ENCODE peak calls at places on chromosome 7, in eight cellular contexts. One of them, this sample, is unnamed.

GRCh38 chr7:664402-664775 is 62.1 kb upstream of the DNAAF5 start:
- DNase-seq in stimulated activated CD8-positive, alpha-beta memory T cell treated with anti-CD3 and anti-CD28 coated beads, Interleukin-15, amount 100 ng/mL, for 1 hour: no peak
- DNase-seq in NCI-H2029: no peak
- DNase-seq in prostate gland: no peak
- DNase-seq in HS-5: no peak
- DNase-seq in NK-92 treated with Interleukin-12 subunit alpha and Interleukin-12 subunit beta, amount 100 ng/mL, for 24 hours: no peak
- DNase-seq in posterior cingulate gyrus: no peak
- DNase-seq in H54: no peak
- DNase-seq in this sample: no peak

GRCh38 chr7:50227623-50228618 is 76.6 kb upstream of the IKZF1 start:
- DNase-seq in stimulated activated CD8-positive, alpha-beta memory T cell treated with anti-CD3 and anti-CD28 coated beads, Interleukin-15, amount 100 ng/mL, for 1 hour: no peak
- DNase-seq in NCI-H2029: no peak
- DNase-seq in prostate gland: no peak
- DNase-seq in HS-5: no peak
- DNase-seq in NK-92 treated with Interleukin-12 subunit alpha and Interleukin-12 subunit beta, amount 100 ng/mL, for 24 hours: no peak
- DNase-seq in posterior cingulate gyrus: no peak
- DNase-seq in H54: no peak
- DNase-seq in this sample: no peak

GRCh38 chr7:19061331-19061730 is 56.1 kb downstream of the TWIST1 start:
- DNase-seq in stimulated activated CD8-positive, alpha-beta memory T cell treated with anti-CD3 and anti-CD28 coated beads, Interleukin-15, amount 100 ng/mL, for 1 hour: no peak
- DNase-seq in NCI-H2029: no peak
- DNase-seq in prostate gland: no peak
- DNase-seq in HS-5: no peak
- DNase-seq in NK-92 treated with Interleukin-12 subunit alpha and Interleukin-12 subunit beta, amount 100 ng/mL, for 24 hours: no peak
- DNase-seq in posterior cingulate gyrus: no peak
- DNase-seq in H54: no peak
- DNase-seq in this sample: no peak

GRCh38 chr7:44177570-44178131 is 11.6 kb downstream of the GCK start:
- DNase-seq in stimulated activated CD8-positive, alpha-beta memory T cell treated with anti-CD3 and anti-CD28 coated beads, Interleukin-15, amount 100 ng/mL, for 1 hour: no peak
- DNase-seq in NCI-H2029: no peak
- DNase-seq in prostate gland: no peak
- DNase-seq in HS-5: no peak
- DNase-seq in NK-92 treated with Interleukin-12 subunit alpha and Interleukin-12 subunit beta, amount 100 ng/mL, for 24 hours: no peak
- DNase-seq in posterior cingulate gyrus: no peak
- DNase-seq in H54: peak
- DNase-seq in this sample: no peak

GRCh38 chr7:151503902-151504714 is 15.6 kb downstream of the RHEB start:
- DNase-seq in stimulated activated CD8-positive, alpha-beta memory T cell treated with anti-CD3 and anti-CD28 coated beads, Interleukin-15, amount 100 ng/mL, for 1 hour: no peak
- DNase-seq in NCI-H2029: no peak
- DNase-seq in prostate gland: peak
- DNase-seq in HS-5: peak
- DNase-seq in NK-92 treated with Interleukin-12 subunit alpha and Interleukin-12 subunit beta, amount 100 ng/mL, for 24 hours: peak
- DNase-seq in posterior cingulate gyrus: no peak
- DNase-seq in H54: no peak
- DNase-seq in this sample: no peak

GRCh38 chr7:105779856-105780815 is 96.3 kb downstream of the ATXN7L1 start:
- DNase-seq in stimulated activated CD8-positive, alpha-beta memory T cell treated with anti-CD3 and anti-CD28 coated beads, Interleukin-15, amount 100 ng/mL, for 1 hour: no peak
- DNase-seq in NCI-H2029: no peak
- DNase-seq in prostate gland: no peak
- DNase-seq in HS-5: no peak
- DNase-seq in NK-92 treated with Interleukin-12 subunit alpha and Interleukin-12 subunit beta, amount 100 ng/mL, for 24 hours: no peak
- DNase-seq in posterior cingulate gyrus: no peak
- DNase-seq in H54: no peak
- DNase-seq in this sample: no peak

GRCh38 chr7:67631496-67631895 is 634.9 kb downstream of the TYW1 start:
- DNase-seq in stimulated activated CD8-positive, alpha-beta memory T cell treated with anti-CD3 and anti-CD28 coated beads, Interleukin-15, amount 100 ng/mL, for 1 hour: no peak
- DNase-seq in NCI-H2029: no peak
- DNase-seq in prostate gland: peak
- DNase-seq in HS-5: no peak
- DNase-seq in NK-92 treated with Interleukin-12 subunit alpha and Interleukin-12 subunit beta, amount 100 ng/mL, for 24 hours: no peak
- DNase-seq in posterior cingulate gyrus: peak
- DNase-seq in H54: no peak
- DNase-seq in this sample: no peak

GRCh38 chr7:140084972-140085371 is 22.2 kb upstream of the PARP12 start:
- DNase-seq in stimulated activated CD8-positive, alpha-beta memory T cell treated with anti-CD3 and anti-CD28 coated beads, Interleukin-15, amount 100 ng/mL, for 1 hour: no peak
- DNase-seq in NCI-H2029: no peak
- DNase-seq in prostate gland: no peak
- DNase-seq in HS-5: no peak
- DNase-seq in NK-92 treated with Interleukin-12 subunit alpha and Interleukin-12 subunit beta, amount 100 ng/mL, for 24 hours: no peak
- DNase-seq in posterior cingulate gyrus: no peak
- DNase-seq in H54: no peak
- DNase-seq in this sample: no peak

GRCh38 chr7:55912748-55913158 is 25.5 kb downstream of the ZNF713 start:
- DNase-seq in stimulated activated CD8-positive, alpha-beta memory T cell treated with anti-CD3 and anti-CD28 coated beads, Interleukin-15, amount 100 ng/mL, for 1 hour: no peak
- DNase-seq in NCI-H2029: no peak
- DNase-seq in prostate gland: no peak
- DNase-seq in HS-5: no peak
- DNase-seq in NK-92 treated with Interleukin-12 subunit alpha and Interleukin-12 subunit beta, amount 100 ng/mL, for 24 hours: no peak
- DNase-seq in posterior cingulate gyrus: no peak
- DNase-seq in H54: no peak
- DNase-seq in this sample: no peak

GRCh38 chr7:30815016-30815854 is 44.0 kb downstream of the MINDY4 start:
- DNase-seq in stimulated activated CD8-positive, alpha-beta memory T cell treated with anti-CD3 and anti-CD28 coated beads, Interleukin-15, amount 100 ng/mL, for 1 hour: no peak
- DNase-seq in NCI-H2029: peak
- DNase-seq in prostate gland: no peak
- DNase-seq in HS-5: no peak
- DNase-seq in NK-92 treated with Interleukin-12 subunit alpha and Interleukin-12 subunit beta, amount 100 ng/mL, for 24 hours: no peak
- DNase-seq in posterior cingulate gyrus: no peak
- DNase-seq in H54: no peak
- DNase-seq in this sample: no peak